ENCODE peak calls at places on chromosomes 1 and 21, in five cellular contexts. X is left lung, U is transverse colon, G is right lobe of liver, F is A549. H is an unnamed sample.

GRCh38 chr1:107782192-107782845 is 182.7 kb downstream of the VAV3 start:
- DNase-seq in X (no peak), U (no peak), G (no peak), F (peak; percentile 34), H (peak; percentile 49)

GRCh38 chr21:33042812-33043211 is 17.1 kb downstream of the OLIG2 start:
- DNase-seq in X (no peak), U (no peak), G (no peak), F (peak; percentile 45), H (peak; percentile 38)

GRCh38 chr1:31954607-31955283 is 16.6 kb upstream of the PTP4A2 start:
- DNase-seq in X (peak; percentile 93), U (peak; percentile 82), G (peak; percentile 91), F (peak; percentile 95), H (peak; percentile 76)

GRCh38 chr1:189847613-189848012 is 630.1 kb downstream of the BRINP3 start:
- DNase-seq in X (no peak), U (no peak), G (no peak), F (no peak), H (no peak)

GRCh38 chr1:81549588-81550127 is 251.1 kb upstream of the ADGRL2 start:
- DNase-seq in X (no peak), U (no peak), G (no peak), F (peak; percentile 38), H (peak; percentile 18)

GRCh38 chr1:247332901-247333361 is 1.3 kb upstream of the ZNF496 start:
- DNase-seq in X (no peak), U (peak; percentile 40), G (peak; percentile 38), F (no peak), H (no peak)

GRCh38 chr1:10210841-10211804 is 753 bp downstream of the KIF1B start:
- DNase-seq in X (peak; percentile 89), U (peak; percentile 91), G (peak; percentile 93), F (peak; percentile 77), H (peak; percentile 95)

GRCh38 chr21:42556960-42557359 is 43.3 kb downstream of the SLC37A1 start:
- DNase-seq in X (peak; percentile 72), U (peak; percentile 8), G (peak; percentile 73), F (no peak), H (no peak)

GRCh38 chr1:222557574-222557973 is 9.7 kb upstream of the HHIPL2 start:
- DNase-seq in X (no peak), U (no peak), G (no peak), F (no peak), H (no peak)

GRCh38 chr1:151311589-151312331 is 15.5 kb downstream of the PI4KB start:
- DNase-seq in X (no peak), U (peak; percentile 75), G (peak; percentile 74), F (peak; percentile 93), H (peak; percentile 93)

GRCh38 chr21:31772674-31773555 is 41.0 kb upstream of the SCAF4 start:
- DNase-seq in X (no peak), U (no peak), G (no peak), F (no peak), H (no peak)

GRCh38 chr1:172322219-172323061 is 98.0 kb upstream of the C1orf105 start:
- DNase-seq in X (no peak), U (no peak), G (no peak), F (peak; percentile 92), H (peak; percentile 78)

GRCh38 chr1:107389410-107390075 is 248.7 kb downstream of the NTNG1 start:
- DNase-seq in X (no peak), U (no peak), G (no peak), F (no peak), H (no peak)

GRCh38 chr1:155598842-155599331 is 11.1 kb upstream of the MSTO1 start:
- DNase-seq in X (no peak), U (no peak), G (no peak), F (no peak), H (no peak)

GRCh38 chr21:42496839-42497202 is 797 bp upstream of the RSPH1 start:
- DNase-seq in X (no peak), U (no peak), G (no peak), F (peak; percentile 9), H (no peak)

GRCh38 chr1:224726783-224727182 is 110.7 kb downstream of the CNIH3 start:
- DNase-seq in X (no peak), U (no peak), G (no peak), F (no peak), H (peak; percentile 92)

GRCh38 chr1:111099289-111099688 is 40.6 kb downstream of the DRAM2 start:
- DNase-seq in X (no peak), U (peak; percentile 38), G (no peak), F (no peak), H (no peak)

GRCh38 chr1:241118049-241118448 is 239.0 kb downstream of the RGS7 start:
- DNase-seq in X (no peak), U (no peak), G (no peak), F (no peak), H (no peak)

GRCh38 chr1:185376840-185377635 is 60.0 kb upstream of the IVNS1ABP start:
- DNase-seq in X (no peak), U (no peak), G (no peak), F (peak; percentile 11), H (peak; percentile 60)

GRCh38 chr1:150976879-150977694 is 2.5 kb upstream of the CERS2 start:
- DNase-seq in X (peak; percentile 97), U (peak; percentile 91), G (peak; percentile 92), F (peak; percentile 94), H (peak; percentile 90)

GRCh38 chr1:109977225-109977624 is 7.3 kb upstream of the AHCYL1 start:
- DNase-seq in X (no peak), U (no peak), G (no peak), F (no peak), H (no peak)
- H3K27ac ChIP-seq in X (no peak overlapping the region), U (no peak overlapping the region), G (no peak overlapping the region), F (peak overlapping the region; percentile 95), H (no peak overlapping the region)

DNA sequence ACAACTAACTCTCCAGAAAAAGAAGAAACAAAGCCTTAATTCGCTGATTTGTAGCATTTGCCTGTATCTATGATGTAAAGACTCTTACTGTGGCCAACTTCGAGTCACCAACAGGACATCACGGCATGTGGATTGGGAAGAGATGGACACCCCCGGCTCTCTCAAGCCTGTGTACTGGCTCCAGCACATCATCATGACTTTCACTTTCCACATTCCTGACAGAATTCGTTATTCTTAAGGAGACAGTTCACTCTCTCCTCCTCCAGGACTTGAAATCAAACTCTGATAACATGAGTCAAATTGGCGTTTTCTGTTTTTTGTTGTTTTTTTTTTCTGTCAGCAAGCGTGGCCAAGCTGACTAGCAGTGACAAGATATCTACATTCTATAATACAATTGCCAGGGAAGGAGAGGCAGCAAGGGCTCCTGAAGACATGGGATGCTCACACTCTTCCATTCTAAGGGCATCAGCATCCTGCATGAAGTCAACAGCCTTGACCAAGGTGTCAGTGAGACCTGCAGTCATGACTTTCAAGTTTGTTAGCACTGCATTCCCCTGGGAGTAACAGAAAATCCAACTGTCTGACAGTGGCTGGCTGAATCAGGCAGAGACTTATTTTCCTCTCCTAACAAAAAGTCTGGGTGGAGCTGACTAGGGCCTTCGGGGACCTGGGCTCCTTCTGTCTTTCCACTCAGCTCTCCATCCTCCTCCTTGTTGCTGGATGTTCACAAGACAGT is 13.3 kb upstream of the TRAF3IP3 start:
- DNase-seq in X (no peak), U (no peak), G (no peak), F (no peak), H (no peak)
- H3K4me3 ChIP-seq in X (no peak overlapping the region), U (no peak overlapping the region), G (no peak overlapping the region), F (no peak overlapping the region), H (no peak overlapping the region)

DNA sequence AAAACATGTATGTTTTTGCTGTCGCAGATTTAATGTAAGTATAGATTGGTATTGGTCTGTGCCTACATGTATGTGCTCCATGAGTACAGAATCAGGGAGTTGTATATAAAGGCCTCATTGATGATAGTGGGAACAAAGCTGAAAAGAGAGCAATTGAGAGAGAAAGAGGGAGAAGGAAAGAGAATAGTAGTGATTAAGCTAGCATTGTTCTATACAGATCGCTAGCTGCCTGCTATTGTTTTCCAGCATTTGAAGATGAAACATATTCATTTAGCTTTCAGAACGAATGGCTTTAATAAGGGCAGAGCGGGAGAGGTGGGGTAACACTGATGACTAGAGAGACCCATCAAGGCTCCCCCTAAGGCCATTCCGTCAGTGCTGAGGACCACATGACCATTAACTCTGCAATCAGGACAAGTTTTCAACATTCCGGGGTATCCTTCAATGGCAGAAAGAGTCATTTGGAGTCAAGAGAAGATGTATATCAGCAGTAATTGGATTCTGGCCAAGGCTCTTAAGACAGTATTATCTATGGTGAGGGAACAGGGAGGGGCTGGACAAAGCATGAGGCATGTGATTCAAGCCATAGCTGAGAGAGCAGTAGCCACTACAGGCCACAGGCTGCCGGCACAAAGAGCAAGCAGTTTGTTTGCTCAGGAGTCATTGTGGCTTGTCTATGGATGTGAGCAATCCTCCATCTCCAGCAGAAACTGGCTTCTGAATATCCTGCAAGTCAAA is 176.5 kb downstream of the PBX1 start:
- DNase-seq in X (no peak), U (no peak), G (no peak), F (peak; percentile 70), H (peak; percentile 51)
- H3K27ac ChIP-seq in X (no peak overlapping the region), U (no peak overlapping the region), G (no peak overlapping the region), F (peak overlapping the region; percentile 66), H (no peak overlapping the region)

GRCh38 chr21:37550618-37551405 is 184.2 kb downstream of the DYRK1A start:
- DNase-seq in X (no peak), U (no peak), G (no peak), F (no peak), H (no peak)
- H3K4me3 ChIP-seq in X (no peak overlapping the region), U (no peak overlapping the region), G (no peak overlapping the region), F (no peak overlapping the region), H (no peak overlapping the region)

DNA sequence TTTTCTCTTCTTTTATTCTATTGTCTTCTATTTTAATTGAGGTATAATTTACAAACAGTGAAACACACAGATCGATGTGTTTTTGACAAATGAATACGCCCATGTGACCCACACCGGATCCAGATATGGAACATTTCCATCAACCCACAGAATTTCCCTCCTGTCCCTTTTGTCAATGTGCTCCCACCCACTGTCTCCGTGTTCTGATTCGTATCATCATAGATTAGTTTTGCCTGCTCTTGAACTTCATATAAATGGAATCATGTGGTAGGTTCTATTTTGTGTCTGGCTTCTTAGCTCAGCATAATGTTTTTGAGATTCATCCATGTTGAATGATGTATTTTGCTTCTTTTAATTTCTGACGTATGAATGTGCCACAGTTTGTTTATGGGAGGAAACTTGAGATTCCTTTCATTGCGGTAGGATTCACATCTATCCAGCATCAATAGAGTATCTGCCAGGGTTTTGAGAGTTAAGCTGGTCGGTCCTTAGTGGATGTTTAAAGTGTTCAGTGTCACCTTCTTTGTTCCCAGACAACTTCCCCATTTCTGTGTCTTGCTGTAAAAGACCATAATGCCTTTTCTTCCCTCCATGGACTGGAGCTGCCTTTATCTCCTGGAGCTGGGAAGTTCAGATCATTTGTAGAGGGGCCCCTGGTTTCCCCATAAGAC is 14.7 kb downstream of the NAV1 start:
- DNase-seq in X (no peak), U (no peak), G (no peak), F (no peak), H (no peak)
- H3K27ac ChIP-seq in X (peak overlapping the region; percentile 63), U (peak overlapping the region; percentile 39), G (no peak overlapping the region), F (no peak overlapping the region), H (no peak overlapping the region)

GRCh38 chr1:236748471-236748870 is 46.6 kb upstream of the MTR start:
- DNase-seq in X (no peak), U (no peak), G (no peak), F (peak; percentile 29), H (no peak)
- H3K4me3 ChIP-seq in X (no peak overlapping the region), U (no peak overlapping the region), G (no peak overlapping the region), F (no peak overlapping the region), H (no peak overlapping the region)

GRCh38 chr1:41617336-41617735 is 132.9 kb upstream of the EDN2 start:
- DNase-seq in X (no peak), U (no peak), G (no peak), F (no peak), H (no peak)
- H3K27ac ChIP-seq in X (peak overlapping the region; percentile 41), U (no peak overlapping the region), G (no peak overlapping the region), F (no peak overlapping the region), H (no peak overlapping the region)